ENCODE peak calls at places on chromosomes 16 and 17, in five cellular contexts. N is GM12891, X is esophagus squamous epithelium, I is uterus, P is H1. D is an unnamed sample.

GRCh38 chr16:65889533-65889966 is 476.9 kb upstream of the CDH5 start:
- DNase-seq in N (no peak), X (no peak), I (no peak), P (no peak), D (no peak)

GRCh38 chr16:61042736-61043135 is 993.5 kb downstream of the CDH8 start:
- DNase-seq in N (no peak), X (no peak), I (no peak), P (no peak), D (no peak)

GRCh38 chr16:3065742-3066439 is 451 bp downstream of the IL32 start:
- DNase-seq in N (no peak), X (no peak), I (no peak), P (no peak), D (no peak)

GRCh38 chr16:74143171-74143570 is 153.4 kb upstream of the PSMD7 start:
- DNase-seq in N (no peak), X (no peak), I (no peak), P (no peak), D (no peak)

GRCh38 chr16:73254983-73255382 is 207.1 kb upstream of the ZFHX3 start:
- DNase-seq in N (no peak), X (no peak), I (no peak), P (no peak), D (no peak)

GRCh38 chr17:2122641-2123302 is 67.9 kb downstream of the HIC1 start:
- DNase-seq in N (peak), X (no peak), I (peak), P (no peak), D (no peak)

GRCh38 chr17:30969989-30970680 is 704 bp upstream of the RNF135 start:
- DNase-seq in N (no peak), X (no peak), I (peak), P (peak), D (no peak)

GRCh38 chr17:69250641-69251040 is 22.0 kb upstream of the ABCA10 start:
- DNase-seq in N (no peak), X (no peak), I (no peak), P (no peak), D (no peak)

GRCh38 chr17:46192484-46193245 is 564 bp downstream of the KANSL1 start:
- DNase-seq in N (peak), X (no peak), I (peak), P (peak), D (peak)

GRCh38 chr17:10666921-10667320 is 9.8 kb upstream of the MYH3 start:
- DNase-seq in N (no peak), X (no peak), I (no peak), P (no peak), D (no peak)

GRCh38 chr17:57604771-57605733 is 140.0 kb downstream of the CCDC182 start:
- DNase-seq in N (peak), X (no peak), I (peak), P (no peak), D (no peak)

GRCh38 chr17:46818319-46818928 is at the start of gene WNT3:
- DNase-seq in N (peak), X (no peak), I (no peak), P (peak), D (no peak)

GRCh38 chr17:55038291-55038690 is 69.7 kb downstream of the STXBP4 start:
- DNase-seq in N (no peak), X (no peak), I (no peak), P (no peak), D (no peak)

GRCh38 chr17:75824591-75825518 is 19.3 kb downstream of the UNC13D start:
- DNase-seq in N (no peak), X (no peak), I (no peak), P (no peak), D (no peak)

GRCh38 chr17:41547921-41548843 is 20.1 kb upstream of the KRT19 start:
- DNase-seq in N (no peak), X (no peak), I (peak), P (no peak), D (peak)

GRCh38 chr16:76265434-76266045 is 11.7 kb upstream of the CNTNAP4 start:
- DNase-seq in N (no peak), X (no peak), I (no peak), P (peak), D (no peak)

GRCh38 chr17:56819431-56820145 is 14.1 kb downstream of the C17orf67 start:
- DNase-seq in N (peak), X (no peak), I (peak), P (peak), D (peak)

GRCh38 chr17:14760719-14761425 is 460.0 kb downstream of the HS3ST3B1 start:
- DNase-seq in N (no peak), X (no peak), I (no peak), P (no peak), D (no peak)

GRCh38 chr16:67886387-67886786 is 1.7 kb downstream of the NRN1L start:
- DNase-seq in N (no peak), X (no peak), I (no peak), P (no peak), D (no peak)

GRCh38 chr17:42950044-42950783 is 14.0 kb downstream of the AARSD1 start:
- DNase-seq in N (no peak), X (no peak), I (no peak), P (no peak), D (no peak)

GRCh38 chr17:78735832-78736525 is 46.1 kb downstream of the CYTH1 start:
- DNase-seq in N (no peak), X (no peak), I (no peak), P (no peak), D (no peak)

GRCh38 chr17:8940866-8941471 is 24.5 kb downstream of the PIK3R5 start:
- DNase-seq in N (no peak), X (no peak), I (no peak), P (no peak), D (no peak)

GRCh38 chr16:31664683-31665482 is 137.2 kb downstream of the AHSP start:
- DNase-seq in N (no peak), X (no peak), I (no peak), P (no peak), D (peak)

GRCh38 chr17:70544307-70544706 is 375.0 kb downstream of the KCNJ2 start:
- DNase-seq in N (no peak), X (no peak), I (no peak), P (no peak), D (no peak)

GRCh38 chr17:1485311-1485747 is 7.2 kb downstream of the MYO1C start:
- DNase-seq in N (no peak), X (no peak), I (peak), P (no peak), D (peak)

GRCh38 chr16:54242199-54242598 is 44.4 kb downstream of the IRX3 start:
- DNase-seq in N (no peak), X (no peak), I (no peak), P (peak), D (no peak)

GRCh38 chr17:39674702-39675389 is 6.6 kb downstream of the PNMT start:
- DNase-seq in N (no peak), X (no peak), I (no peak), P (no peak), D (no peak)

GRCh38 chr17:81552244-81553017 is at the start of gene FAAP100:
- DNase-seq in N (peak), X (no peak), I (peak), P (peak), D (peak)
- TF ChIP-seq POLR2A in N (peak), X (no peak), I (peak), P (no peak), D (peak)

DNA sequence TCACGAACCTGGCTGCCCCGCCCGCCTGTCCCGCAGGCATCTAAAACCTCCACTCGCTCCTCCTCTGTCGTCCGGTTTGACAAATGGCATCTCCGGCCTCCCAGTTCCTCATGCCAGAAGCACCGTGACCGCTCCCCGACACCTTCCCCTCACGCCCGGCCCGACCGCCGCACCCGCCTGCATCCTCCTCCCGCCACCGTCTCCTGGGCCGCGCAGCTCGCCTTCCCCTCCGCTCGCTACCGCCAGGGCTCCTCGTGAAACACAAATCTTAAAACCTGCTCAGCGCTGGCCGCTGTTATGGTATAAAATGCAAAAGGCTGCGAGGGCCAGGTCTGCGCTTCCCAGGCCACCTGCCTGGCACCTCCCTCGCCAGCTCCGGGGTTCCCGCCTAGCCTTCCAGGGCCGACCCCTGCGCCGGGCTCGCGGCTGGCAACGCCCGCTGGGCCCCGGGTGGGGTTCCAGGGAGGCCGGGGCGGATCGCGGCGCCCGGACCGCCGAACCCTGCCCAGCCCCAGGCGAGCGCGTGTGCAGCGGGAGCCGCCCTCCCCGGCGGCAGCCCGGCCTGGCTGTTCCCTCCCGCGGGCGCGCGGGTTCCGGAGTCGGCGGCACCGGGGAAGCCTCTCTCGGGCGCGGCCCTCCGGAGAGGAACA is 488 bp downstream of the SPSB3 start:
- DNase-seq in N (no peak), X (no peak), I (peak), P (peak), D (peak)
- TF ChIP-seq POLR2A in N (no peak), X (no peak), I (no peak), P (no peak), D (no peak)

GRCh38 chr17:50458290-50458689 is 10.4 kb downstream of the CHAD start:
- DNase-seq in N (no peak), X (no peak), I (no peak), P (no peak), D (no peak)
- TF ChIP-seq POLR2A in N (no peak), X (no peak), I (no peak), P (no peak), D (no peak)

DNA sequence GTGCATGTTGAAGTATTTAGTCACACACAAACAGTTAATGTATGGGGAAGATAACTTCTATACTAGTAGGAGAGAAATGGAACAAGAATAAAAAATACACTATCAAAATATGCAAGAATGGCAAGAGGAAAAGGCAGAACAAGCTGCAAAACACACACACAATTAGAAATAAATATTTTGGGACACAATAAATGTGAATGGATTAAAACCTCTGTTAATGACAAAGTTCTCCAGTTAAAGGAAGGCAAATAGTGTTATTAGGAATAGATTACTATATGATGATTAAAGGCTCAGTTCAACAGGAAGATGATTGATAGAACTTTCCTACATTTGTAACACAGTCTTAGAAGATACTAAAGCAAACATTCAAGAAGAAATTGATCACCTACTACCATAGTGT is 106.3 kb upstream of the ZNF750 start:
- DNase-seq in N (no peak), X (no peak), I (no peak), P (no peak), D (no peak)
- TF ChIP-seq POLR2A in N (no peak), X (no peak), I (no peak), P (no peak), D (no peak)

DNA sequence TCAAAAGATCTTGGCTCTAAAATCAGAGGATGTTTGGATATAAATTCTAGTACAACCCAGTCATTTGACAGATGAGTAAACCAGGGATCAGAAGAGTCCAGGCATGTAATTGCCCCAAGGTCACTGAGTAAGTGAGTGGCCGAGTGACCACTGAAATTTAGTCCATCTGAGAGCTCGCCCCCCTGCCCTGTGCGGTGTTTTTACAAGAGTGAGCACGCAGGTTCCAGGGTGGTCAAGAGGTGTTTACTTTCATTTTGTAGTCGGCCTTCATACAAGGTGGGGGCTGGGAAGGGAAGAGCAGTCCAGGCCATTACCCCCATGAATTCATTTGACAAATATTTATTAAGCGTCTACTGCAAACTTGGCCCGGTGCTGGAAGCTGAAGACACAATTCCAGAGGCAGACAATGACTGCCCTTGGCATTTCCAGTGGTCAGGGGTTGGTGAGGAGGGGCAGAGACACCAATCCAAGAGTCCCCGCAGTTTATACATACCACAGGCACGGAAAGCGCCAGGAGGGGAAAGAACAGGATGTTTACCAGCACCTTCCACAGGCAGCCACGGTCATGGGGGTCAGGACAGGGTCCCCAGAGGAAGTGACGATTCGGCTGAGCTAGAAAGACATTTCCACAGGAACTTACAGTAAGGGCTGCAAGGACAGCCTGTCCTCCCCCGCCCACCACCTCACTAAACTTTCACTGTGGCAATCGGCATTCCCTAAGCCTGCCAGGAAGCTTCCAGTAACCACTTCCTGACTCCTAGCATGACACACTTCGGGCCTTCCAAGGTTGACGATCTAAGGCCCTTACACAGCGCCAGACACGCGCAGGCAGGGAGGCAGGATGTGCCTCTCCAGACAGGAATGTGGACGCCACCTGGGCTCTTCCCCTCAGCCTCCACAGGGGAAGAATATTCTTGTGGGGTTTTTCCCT is 1.4 kb upstream of the MT2A start:
- DNase-seq in N (no peak), X (peak), I (peak), P (no peak), D (peak)
- TF ChIP-seq POLR2A in N (no peak), X (no peak), I (peak), P (no peak), D (peak)

GRCh38 chr17:60602385-60602742 is 2.4 kb downstream of the PPM1D start:
- DNase-seq in N (no peak), X (no peak), I (no peak), P (peak), D (no peak)

GRCh38 chr17:60599620-60600489 is at the start of gene PPM1D:
- DNase-seq in N (peak), X (peak), I (peak), P (peak), D (peak)

GRCh38 chr17:60602871-60603270 is 2.9 kb downstream of the PPM1D start:
- DNase-seq in N (no peak), X (no peak), I (no peak), P (no peak), D (no peak)

GRCh38 chr17:60600490-60601431 is 768 bp downstream of the PPM1D start:
- DNase-seq in N (peak), X (peak), I (peak), P (peak), D (peak)

DNA sequence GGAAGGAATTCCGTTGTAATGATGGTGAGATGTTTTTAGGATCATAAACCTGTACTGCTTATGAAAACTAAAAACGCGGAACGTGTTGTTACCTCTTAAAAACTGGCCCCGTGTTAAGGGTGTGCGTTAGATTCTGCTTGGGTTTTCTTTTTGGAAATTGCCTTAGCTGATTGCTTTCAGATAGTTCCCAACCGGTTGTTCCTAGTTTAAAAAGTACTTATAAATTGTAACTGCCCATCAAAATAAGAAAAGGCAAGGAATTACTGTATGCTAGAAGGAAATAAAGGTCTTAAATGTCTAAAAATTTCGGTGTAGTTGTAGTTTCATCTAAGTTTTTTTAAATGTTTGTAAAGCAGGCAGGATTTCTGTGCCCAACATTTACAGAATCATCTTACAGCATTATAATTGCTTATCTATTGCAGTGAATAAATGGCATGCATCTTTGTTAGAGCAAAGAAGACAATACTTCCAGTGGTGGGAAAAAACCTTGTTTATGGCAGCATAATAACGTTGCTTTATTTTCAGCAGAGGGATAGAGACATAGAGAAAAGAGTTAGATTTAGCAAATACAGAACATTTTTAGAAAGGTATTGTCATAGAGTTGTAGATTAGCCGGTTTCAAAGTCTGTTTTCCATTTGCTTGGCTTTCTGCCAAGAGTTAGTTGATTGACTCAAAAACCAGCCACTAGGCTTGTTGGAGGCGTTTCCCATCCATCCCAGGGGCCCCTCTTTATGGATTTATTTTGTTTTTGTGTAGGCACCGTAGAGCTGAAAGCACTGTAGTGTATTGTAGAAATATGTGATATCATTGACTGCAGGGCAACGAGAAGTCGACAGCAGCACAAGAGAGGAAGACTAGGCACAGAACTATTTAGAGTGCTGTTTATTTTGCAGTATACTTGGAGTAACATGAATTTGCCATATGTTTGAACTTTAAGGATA is 1.7 kb downstream of the PPM1D start:
- DNase-seq in N (no peak), X (no peak), I (peak), P (peak), D (peak)
- TF ChIP-seq POLR2A in N (no peak), X (no peak), I (peak), P (no peak), D (no peak)

D was measured in H54.